ENCODE peak calls at places on chromosome 21, in six cellular contexts. One of them, this sample, is unnamed.

GRCh38 chr21:41419921-41420862 is 5.8 kb upstream of the MX1 start:
- DNase-seq in sciatic nerve: peak
- DNase-seq in OCI-M1: peak
- DNase-seq in non-pigmented ciliary epithelial cell: peak
- DNase-seq in NCI-H748 treated with DMSO at 0.1 percent for 48 hours: no peak
- DNase-seq in astrocyte: peak
- DNase-seq in this sample: no peak

GRCh38 chr21:34545079-34545884 is 33.3 kb upstream of the KCNE1 start:
- DNase-seq in OCI-M1: peak
- DNase-seq in sciatic nerve: no peak
- DNase-seq in NCI-H748 treated with DMSO at 0.1 percent for 48 hours: no peak
- DNase-seq in astrocyte: peak
- DNase-seq in non-pigmented ciliary epithelial cell: no peak
- DNase-seq in this sample: peak

GRCh38 chr21:15491100-15491499 is 238.7 kb upstream of the USP25 start:
- DNase-seq in astrocyte: no peak
- DNase-seq in sciatic nerve: no peak
- DNase-seq in NCI-H748 treated with DMSO at 0.1 percent for 48 hours: no peak
- DNase-seq in OCI-M1: no peak
- DNase-seq in non-pigmented ciliary epithelial cell: no peak
- DNase-seq in this sample: no peak

GRCh38 chr21:43294194-43294902 is 125.5 kb downstream of the CRYAA start:
- DNase-seq in OCI-M1: no peak
- DNase-seq in astrocyte: no peak
- DNase-seq in NCI-H748 treated with DMSO at 0.1 percent for 48 hours: no peak
- DNase-seq in non-pigmented ciliary epithelial cell: no peak
- DNase-seq in sciatic nerve: no peak
- DNase-seq in this sample: no peak

GRCh38 chr21:46112731-46113215 is 14.9 kb downstream of the COL6A2 start:
- DNase-seq in sciatic nerve: peak
- DNase-seq in OCI-M1: no peak
- DNase-seq in NCI-H748 treated with DMSO at 0.1 percent for 48 hours: no peak
- DNase-seq in astrocyte: no peak
- DNase-seq in non-pigmented ciliary epithelial cell: no peak
- DNase-seq in this sample: no peak

GRCh38 chr21:45294509-45295291 is 7.0 kb upstream of the POFUT2 start:
- DNase-seq in OCI-M1: no peak
- DNase-seq in astrocyte: peak
- DNase-seq in NCI-H748 treated with DMSO at 0.1 percent for 48 hours: no peak
- DNase-seq in sciatic nerve: peak
- DNase-seq in non-pigmented ciliary epithelial cell: peak
- DNase-seq in this sample: no peak

GRCh38 chr21:44919913-44920693 is 596 bp downstream of the ITGB2 start:
- DNase-seq in sciatic nerve: no peak
- DNase-seq in non-pigmented ciliary epithelial cell: no peak
- DNase-seq in astrocyte: no peak
- DNase-seq in NCI-H748 treated with DMSO at 0.1 percent for 48 hours: no peak
- DNase-seq in OCI-M1: no peak
- DNase-seq in this sample: no peak

GRCh38 chr21:35603471-35603870 is 456.9 kb downstream of the SETD4 start:
- DNase-seq in NCI-H748 treated with DMSO at 0.1 percent for 48 hours: peak
- DNase-seq in sciatic nerve: no peak
- DNase-seq in astrocyte: no peak
- DNase-seq in non-pigmented ciliary epithelial cell: no peak
- DNase-seq in OCI-M1: no peak
- DNase-seq in this sample: no peak

GRCh38 chr21:15651172-15651571 is 78.6 kb upstream of the USP25 start:
- DNase-seq in astrocyte: peak
- DNase-seq in OCI-M1: no peak
- DNase-seq in NCI-H748 treated with DMSO at 0.1 percent for 48 hours: no peak
- DNase-seq in sciatic nerve: no peak
- DNase-seq in non-pigmented ciliary epithelial cell: no peak
- DNase-seq in this sample: no peak

GRCh38 chr21:30249936-30250335 is 32.8 kb downstream of the KRTAP24-1 start:
- DNase-seq in OCI-M1: no peak
- DNase-seq in sciatic nerve: no peak
- DNase-seq in astrocyte: no peak
- DNase-seq in NCI-H748 treated with DMSO at 0.1 percent for 48 hours: no peak
- DNase-seq in non-pigmented ciliary epithelial cell: no peak
- DNase-seq in this sample: no peak

GRCh38 chr21:41751621-41752020 is 15.2 kb downstream of the RIPK4 start:
- DNase-seq in astrocyte: no peak
- DNase-seq in non-pigmented ciliary epithelial cell: no peak
- DNase-seq in NCI-H748 treated with DMSO at 0.1 percent for 48 hours: no peak
- DNase-seq in sciatic nerve: no peak
- DNase-seq in OCI-M1: no peak
- DNase-seq in this sample: no peak

GRCh38 chr21:42027085-42027803 is 17.1 kb upstream of the ZBTB21 start:
- DNase-seq in NCI-H748 treated with DMSO at 0.1 percent for 48 hours: no peak
- DNase-seq in non-pigmented ciliary epithelial cell: no peak
- DNase-seq in OCI-M1: no peak
- DNase-seq in sciatic nerve: no peak
- DNase-seq in astrocyte: no peak
- DNase-seq in this sample: no peak

GRCh38 chr21:32538147-32538792 is 47.1 kb downstream of the TCP10L start:
- DNase-seq in sciatic nerve: no peak
- DNase-seq in astrocyte: no peak
- DNase-seq in OCI-M1: no peak
- DNase-seq in NCI-H748 treated with DMSO at 0.1 percent for 48 hours: no peak
- DNase-seq in non-pigmented ciliary epithelial cell: no peak
- DNase-seq in this sample: no peak

This sample was measured in epithelial cell of proximal tubule.